ENCODE peak calls at places on chromosome 10, in nine cellular contexts. E is ureter, D is activated T-cell treated with anti-CD3 and anti-CD28 coated beads for 48 hours, H is left ventricle myocardium superior, Y is cardiac fibroblast, F is SJSA1, L is EH, M is retina, V is SW480. K is an unnamed sample.

GRCh38 chr10:28945959-28946358 is 268.6 kb downstream of the BAMBI start:
- DNase-seq in E (no peak), F (no peak), M (no peak), D (no peak), Y (no peak), V (no peak), L (peak), H (no peak), K (no peak)

GRCh38 chr10:11797847-11798633 is 25.1 kb upstream of the PROSER2 start:
- DNase-seq in E (no peak), V (no peak), M (no peak), F (no peak), Y (no peak), H (no peak), D (no peak), L (no peak), K (no peak)

GRCh38 chr10:132447446-132448247 is 50.6 kb downstream of the PWWP2B start:
- DNase-seq in F (no peak), Y (peak), H (no peak), D (peak), E (peak), V (peak), M (no peak), L (peak), K (no peak)

GRCh38 chr10:47451998-47452494 is 31.9 kb downstream of the ANXA8 start:
- DNase-seq in F (no peak), V (no peak), E (no peak), L (no peak), M (no peak), H (no peak), Y (no peak), D (no peak), K (no peak)

GRCh38 chr10:112338957-112339356 is 35.0 kb upstream of the ACSL5 start:
- DNase-seq in Y (no peak), M (no peak), D (no peak), F (no peak), V (no peak), L (no peak), H (no peak), E (no peak), K (no peak)

GRCh38 chr10:129768437-129769355 is 195.4 kb downstream of the EBF3 start:
- DNase-seq in Y (no peak), H (no peak), M (no peak), F (peak), D (no peak), L (no peak), V (no peak), E (peak), K (no peak)

GRCh38 chr10:78025685-78026364 is 3.5 kb downstream of the POLR3A start:
- DNase-seq in M (no peak), E (no peak), H (no peak), V (no peak), Y (no peak), D (no peak), F (no peak), L (peak), K (no peak)

GRCh38 chr10:3702569-3702968 is 82.4 kb downstream of the KLF6 start:
- DNase-seq in Y (no peak), F (no peak), H (no peak), E (no peak), L (no peak), M (no peak), V (no peak), D (no peak), K (no peak)

GRCh38 chr10:63520463-63521388 is 475 bp upstream of the REEP3 start:
- DNase-seq in F (peak), V (peak), Y (no peak), H (peak), D (no peak), E (peak), L (peak), M (peak), K (no peak)

GRCh38 chr10:100743626-100744135 is 1.7 kb upstream of the PAX2 start:
- DNase-seq in Y (peak), L (peak), E (no peak), V (peak), H (peak), M (peak), D (no peak), F (no peak), K (no peak)

GRCh38 chr10:129467346-129468119 is 492 bp downstream of the MGMT start:
- DNase-seq in Y (peak), V (no peak), H (peak), L (peak), F (no peak), D (no peak), E (peak), M (peak), K (no peak)

GRCh38 chr10:52459097-52459496 is 145.0 kb downstream of the DKK1 start:
- DNase-seq in F (no peak), H (no peak), L (peak), M (no peak), Y (no peak), D (no peak), E (no peak), V (no peak), K (no peak)

GRCh38 chr10:19592276-19592675 is 224.0 kb upstream of the PLXDC2 start:
- DNase-seq in F (no peak), H (no peak), Y (no peak), M (no peak), V (peak), D (no peak), L (no peak), E (no peak), K (no peak)

GRCh38 chr10:62045765-62046521 is 144.4 kb downstream of the ARID5B start:
- DNase-seq in M (no peak), H (no peak), Y (peak), D (no peak), V (no peak), L (peak), E (no peak), F (no peak), K (no peak)

GRCh38 chr10:17229016-17229716 is 1.1 kb downstream of the VIM start:
- DNase-seq in E (peak), D (peak), V (peak), M (peak), H (peak), Y (peak), F (peak), L (peak), K (no peak)

GRCh38 chr10:102869290-102870198 is at the start of gene AS3MT:
- DNase-seq in Y (no peak), F (peak), D (peak), H (peak), V (no peak), M (peak), L (peak), E (no peak), K (no peak)

GRCh38 chr10:485776-486572 is 203.5 kb downstream of the DIP2C start:
- DNase-seq in D (no peak), E (peak), Y (peak), L (peak), M (no peak), H (no peak), F (peak), V (no peak), K (no peak)

GRCh38 chr10:58868736-58869435 is 307.6 kb upstream of the PHYHIPL start:
- DNase-seq in Y (no peak), M (no peak), F (no peak), V (no peak), H (no peak), E (no peak), L (peak), D (no peak), K (no peak)

GRCh38 chr10:68489919-68490318 is 18.1 kb upstream of the DNA2 start:
- DNase-seq in M (no peak), V (no peak), F (no peak), D (no peak), E (peak), Y (no peak), H (no peak), L (no peak), K (no peak)

GRCh38 chr10:30216811-30217210 is 132.3 kb downstream of the MTPAP start:
- DNase-seq in H (no peak), F (no peak), Y (no peak), E (no peak), V (no peak), M (no peak), L (no peak), D (no peak), K (no peak)

GRCh38 chr10:66151346-66151745 is 774.5 kb upstream of the LRRTM3 start:
- DNase-seq in E (no peak), F (no peak), Y (no peak), H (no peak), L (no peak), D (no peak), V (no peak), M (no peak), K (no peak)

GRCh38 chr10:124872681-124873080 is 69.2 kb upstream of the ZRANB1 start:
- DNase-seq in Y (no peak), D (no peak), M (no peak), F (no peak), H (no peak), V (no peak), L (no peak), E (no peak), K (no peak)

GRCh38 chr10:84097787-84098353 is 41.4 kb upstream of the GHITM start:
- DNase-seq in V (peak), M (peak), L (peak), Y (peak), F (no peak), D (no peak), H (no peak), E (no peak), K (no peak)

GRCh38 chr10:78664929-78665525 is 403.7 kb upstream of the ZMIZ1 start:
- DNase-seq in L (peak), M (no peak), F (no peak), H (no peak), V (no peak), Y (peak), D (no peak), E (no peak), K (no peak)

GRCh38 chr10:106078796-106079576 is 1085.5 kb downstream of the SORCS1 start:
- DNase-seq in H (no peak), D (no peak), M (no peak), F (no peak), L (peak), Y (peak), V (peak), E (no peak), K (no peak)

GRCh38 chr10:124451227-124451807 is 1.5 kb upstream of the NKX1-2 start:
- DNase-seq in M (no peak), H (no peak), V (no peak), L (no peak), Y (no peak), F (no peak), E (no peak), D (no peak), K (no peak)

GRCh38 chr10:96493871-96494525 is 19.7 kb downstream of the TLL2 start:
- DNase-seq in L (no peak), F (no peak), H (no peak), D (no peak), E (no peak), M (no peak), Y (no peak), V (no peak), K (no peak)

GRCh38 chr10:63700209-63700934 is 179.2 kb downstream of the REEP3 start:
- DNase-seq in M (no peak), F (peak), V (peak), Y (peak), H (peak), E (no peak), D (peak), L (peak), K (no peak)

GRCh38 chr10:14723052-14723689 is 51.5 kb downstream of the FAM107B start:
- DNase-seq in D (no peak), E (no peak), Y (no peak), F (no peak), H (no peak), V (no peak), M (no peak), L (no peak), K (no peak)

K was measured in cortex of kidney.